ENCODE peak calls at places on chromosome 3, in six cellular contexts. H is breast epithelium, I is gastrocnemius medialis, A is adrenal gland, Z is heart left ventricle, U is HCT116. Q is an unnamed sample.

GRCh38 chr3:54356299-54357037 is 234.1 kb downstream of the CACNA2D3 start:
- DNase-seq in U (no peak), H (peak; percentile 63), Z (peak; percentile 73), A (peak; percentile 31), I (peak; percentile 44), Q (no peak)

GRCh38 chr3:94413721-94414106 is 350.9 kb downstream of the NSUN3 start:
- DNase-seq in Z (no peak), H (no peak), A (no peak), U (no peak), I (no peak), Q (no peak)

GRCh38 chr3:196979545-196979944 is 10.9 kb upstream of the PIGZ start:
- DNase-seq in U (no peak), Z (peak; percentile 7), H (no peak), A (no peak), I (no peak), Q (no peak)

GRCh38 chr3:117630885-117631284 is 921.3 kb downstream of the TUSC7 start:
- DNase-seq in Z (no peak), U (no peak), I (no peak), H (no peak), A (no peak), Q (no peak)

GRCh38 chr3:138381950-138382715 is 33.8 kb downstream of the MRAS start:
- DNase-seq in U (no peak), A (peak; percentile 63), H (peak; percentile 78), I (peak; percentile 82), Z (peak; percentile 85), Q (peak; percentile 46)

GRCh38 chr3:169662215-169663070 is 1.1 kb downstream of the MECOM start:
- DNase-seq in U (peak; percentile 24), A (peak; percentile 33), I (peak; percentile 17), Z (peak; percentile 81), H (no peak), Q (peak; percentile 89)

GRCh38 chr3:124846189-124846588 is 41.0 kb downstream of the ITGB5 start:
- DNase-seq in H (no peak), Z (peak; percentile 55), A (no peak), U (no peak), I (peak; percentile 30), Q (no peak)

GRCh38 chr3:101695779-101696372 is 9.4 kb upstream of the RPL24 start:
- DNase-seq in H (no peak), Z (no peak), I (no peak), A (no peak), U (peak; percentile 61), Q (peak; percentile 37)

GRCh38 chr3:157073810-157074209 is 86.1 kb downstream of the CCNL1 start:
- DNase-seq in H (no peak), Z (no peak), I (no peak), U (no peak), A (no peak), Q (no peak)

GRCh38 chr3:89372456-89372855 is 265.0 kb downstream of the EPHA3 start:
- DNase-seq in I (no peak), U (no peak), A (no peak), H (no peak), Z (no peak), Q (no peak)

GRCh38 chr3:20344400-20344959 is 158.5 kb upstream of the SGO1 start:
- DNase-seq in U (no peak), A (no peak), Z (no peak), H (no peak), I (no peak), Q (no peak)

GRCh38 chr3:151477596-151478375 is 16.9 kb upstream of the IGSF10 start:
- DNase-seq in A (no peak), Z (no peak), I (no peak), H (no peak), U (no peak), Q (no peak)

GRCh38 chr3:50405249-50405648 is 45.9 kb upstream of the TMEM115 start:
- DNase-seq in U (no peak), I (no peak), A (peak; percentile 37), H (no peak), Z (no peak), Q (no peak)

GRCh38 chr3:128461731-128462130 is 5.0 kb downstream of the DNAJB8 start:
- DNase-seq in I (no peak), A (no peak), H (no peak), U (no peak), Z (no peak), Q (no peak)

GRCh38 chr3:188090626-188091309 is 63.2 kb upstream of the LPP start:
- DNase-seq in H (no peak), Z (no peak), U (no peak), A (no peak), I (no peak), Q (no peak)

GRCh38 chr3:46865034-46865507 is 1.8 kb upstream of the MYL3 start:
- DNase-seq in H (peak; percentile 79), A (no peak), U (no peak), Z (peak; percentile 83), I (no peak), Q (no peak)

GRCh38 chr3:15052335-15053242 is 12.5 kb downstream of the MRPS25 start:
- DNase-seq in I (no peak), H (no peak), Z (no peak), U (no peak), A (no peak), Q (no peak)

GRCh38 chr3:45927881-45928280 is 15.4 kb upstream of the CXCR6 start:
- DNase-seq in A (no peak), U (no peak), H (no peak), I (no peak), Z (no peak), Q (no peak)

GRCh38 chr3:152120606-152121291 is 148.0 kb upstream of the MBNL1 start:
- DNase-seq in U (no peak), A (no peak), I (no peak), H (no peak), Z (no peak), Q (no peak)

GRCh38 chr3:150303776-150304175 is 104.3 kb upstream of the TSC22D2 start:
- DNase-seq in I (no peak), H (no peak), A (no peak), Z (no peak), U (peak; percentile 57), Q (peak; percentile 22)

GRCh38 chr3:134485075-134485536 is 679 bp downstream of the ANAPC13 start:
- DNase-seq in U (no peak), Z (peak; percentile 37), I (no peak), H (no peak), A (no peak), Q (peak; percentile 42)

GRCh38 chr3:183357564-183358079 is 70.8 kb downstream of the MCF2L2 start:
- DNase-seq in U (no peak), Z (no peak), A (no peak), H (no peak), I (no peak), Q (no peak)

GRCh38 chr3:167700926-167701325 is 33.8 kb downstream of the PDCD10 start:
- DNase-seq in H (no peak), A (no peak), I (no peak), U (no peak), Z (no peak), Q (no peak)

GRCh38 chr3:45167011-45167911 is 21.1 kb upstream of the CDCP1 start:
- DNase-seq in A (peak; percentile 38), H (peak; percentile 97), I (peak; percentile 92), U (peak; percentile 98), Z (peak; percentile 78), Q (peak; percentile 96)

GRCh38 chr3:53114412-53115074 is 15.7 kb downstream of the RFT1 start:
- DNase-seq in I (no peak), U (no peak), A (no peak), H (no peak), Z (no peak), Q (no peak)

GRCh38 chr3:18354706-18355105 is 70.4 kb downstream of the SATB1 start:
- DNase-seq in A (no peak), H (no peak), U (no peak), I (no peak), Z (no peak), Q (no peak)

GRCh38 chr3:189337672-189338071 is 165.9 kb downstream of the TPRG1 start:
- DNase-seq in A (no peak), U (no peak), H (no peak), Z (no peak), I (no peak), Q (no peak)
- TF ChIP-seq POLR2A in A (no peak), U (no peak), H (no peak), Z (no peak), I (no peak), Q (no peak)

DNA sequence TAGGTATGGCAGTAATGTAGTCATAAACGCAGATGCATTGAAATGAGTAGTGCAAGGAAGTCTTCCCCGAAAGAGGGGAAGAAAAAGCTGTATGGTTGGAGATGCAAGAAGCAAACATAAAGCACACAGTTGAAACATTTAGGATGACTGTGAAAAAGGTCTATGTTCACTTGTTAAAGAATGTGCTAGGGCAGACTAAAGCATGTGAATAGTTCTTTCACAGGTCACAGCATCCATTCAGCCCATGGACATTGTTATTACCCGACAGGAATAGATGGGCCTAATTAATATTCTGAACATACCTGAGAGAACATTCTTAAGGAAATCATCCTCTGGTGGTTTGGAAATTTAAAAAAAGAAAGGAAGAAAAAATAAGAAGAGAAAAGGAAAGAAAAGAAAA is 595.2 kb downstream of the ZIC1 start:
- DNase-seq in Z (no peak), U (no peak), I (no peak), A (no peak), H (no peak), Q (no peak)
- TF ChIP-seq CTCF in Z (no peak), U (no peak), I (no peak), A (no peak), H (no peak), Q (no peak)

DNA sequence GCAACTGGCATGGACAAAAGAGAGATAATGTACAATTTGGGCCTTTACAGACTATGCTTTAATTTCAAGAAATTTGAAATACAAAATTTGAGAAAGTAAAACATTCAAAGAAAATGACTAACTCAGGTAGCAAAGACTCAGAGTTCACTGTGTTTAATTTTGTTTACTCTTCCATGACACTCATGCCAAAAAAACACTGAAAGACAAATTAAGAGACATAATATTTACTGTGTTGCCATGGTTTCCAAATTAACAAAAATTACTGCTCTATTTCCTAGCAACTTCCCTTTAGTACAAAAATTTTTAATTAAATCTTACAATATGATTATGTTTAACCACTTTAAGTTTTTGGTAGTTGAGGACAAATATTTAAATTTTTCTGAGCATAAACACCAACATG is 29.6 kb downstream of the LRRFIP2 start:
- DNase-seq in Z (no peak), H (no peak), A (no peak), U (no peak), I (no peak), Q (no peak)
- H3K27ac ChIP-seq in Z (no peak overlapping the region), H (no peak overlapping the region), A (no peak overlapping the region), U (no peak overlapping the region), I (no peak overlapping the region), Q (no peak overlapping the region)

DNA sequence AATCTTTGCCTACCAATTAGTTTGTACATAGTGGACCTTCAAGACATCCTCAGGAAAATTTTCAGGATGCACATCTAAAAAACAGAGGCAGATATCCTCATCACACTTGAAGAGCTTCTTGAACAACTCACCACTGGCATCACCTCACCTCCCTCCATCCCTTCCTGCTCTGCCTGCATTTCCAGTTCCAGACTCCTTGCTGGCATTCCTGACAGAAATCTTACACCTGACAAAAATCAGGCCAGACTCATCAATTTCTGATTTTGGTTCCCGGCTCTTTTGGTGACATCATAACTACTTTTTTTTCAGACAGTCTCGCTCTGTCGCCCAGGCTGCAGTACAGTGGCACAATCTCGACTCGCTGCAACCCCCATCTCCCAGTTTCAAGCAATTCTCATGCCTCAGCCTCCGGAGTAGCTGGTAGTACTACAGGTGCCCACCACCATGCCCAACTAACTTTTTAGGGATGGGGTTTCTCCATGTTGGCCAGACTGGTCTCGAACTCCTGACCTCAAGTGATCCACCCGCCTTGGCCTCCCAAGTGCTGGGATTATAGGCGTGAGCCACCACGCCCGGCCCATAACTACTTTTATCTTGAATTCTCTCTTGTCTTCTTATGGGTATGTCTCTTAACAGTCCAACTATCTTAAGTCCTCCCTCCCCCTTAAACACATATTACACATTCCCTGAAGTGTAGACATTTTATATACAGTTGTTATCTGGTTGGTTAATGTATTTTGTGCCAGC is 216.6 kb upstream of the IL12A start:
- DNase-seq in Z (no peak), I (no peak), U (no peak), A (no peak), H (no peak), Q (no peak)
- TF ChIP-seq POLR2A in Z (no peak), I (no peak), U (no peak), A (no peak), H (no peak), Q (no peak)

Q was measured in body of pancreas.